ENCODE peak calls at places on chromosomes 6 and 20, in six cellular contexts. J is sigmoid colon, S is left ventricle myocardium inferior, L is IMR-90, D is osteocyte, U is cardiac fibroblast. R is an unnamed sample.

GRCh38 chr6:34792605-34793500 is 970 bp downstream of the BLTP3A start:
- DNase-seq in J (peak; percentile 67), D (no peak), S (no peak), U (peak; percentile 75), L (peak; percentile 55), R (no peak)

GRCh38 chr6:41286544-41287346 is at the start of gene TREM1:
- DNase-seq in D (no peak), L (peak; percentile 51), J (peak; percentile 68), U (peak; percentile 96), S (peak; percentile 52), R (no peak)

GRCh38 chr6:25942561-25943147 is 12.2 kb upstream of the SLC17A2 start:
- DNase-seq in L (peak; percentile 55), S (no peak), J (no peak), D (no peak), U (peak; percentile 73), R (no peak)

GRCh38 chr6:145893586-145893985 is 70.6 kb downstream of the SHPRH start:
- DNase-seq in L (no peak), U (no peak), J (no peak), D (no peak), S (no peak), R (no peak)

GRCh38 chr6:84779380-84779779 is 15.0 kb upstream of the TBX18 start:
- DNase-seq in D (no peak), L (no peak), J (no peak), U (no peak), S (no peak), R (no peak)

GRCh38 chr20:63178445-63178818 is 37.5 kb downstream of the YTHDF1 start:
- DNase-seq in L (no peak), U (no peak), D (no peak), J (no peak), S (no peak), R (no peak)

GRCh38 chr6:142940487-142940886 is 4.5 kb downstream of the HIVEP2 start:
- DNase-seq in D (no peak), S (no peak), U (peak; percentile 74), J (no peak), L (peak; percentile 73), R (no peak)

GRCh38 chr6:138500867-138501446 is 1.7 kb upstream of the NHSL1 start:
- DNase-seq in D (no peak), L (peak; percentile 14), U (no peak), S (no peak), J (no peak), R (no peak)

GRCh38 chr6:109406196-109406595 is 23.9 kb upstream of the CD164 start:
- DNase-seq in L (peak; percentile 63), U (peak; percentile 90), S (no peak), J (no peak), D (no peak), R (no peak)

GRCh38 chr6:166307082-166307980 is 861 bp downstream of the PRR18 start:
- DNase-seq in U (no peak), S (no peak), L (no peak), D (no peak), J (no peak), R (no peak)

GRCh38 chr6:108419474-108419873 is 124.6 kb downstream of the AFG1L start:
- DNase-seq in J (no peak), L (no peak), S (no peak), D (no peak), U (no peak), R (no peak)

GRCh38 chr6:91083226-91083625 is 496.4 kb upstream of the MAP3K7 start:
- DNase-seq in S (no peak), U (no peak), L (no peak), J (no peak), D (no peak), R (peak; percentile 49)

GRCh38 chr6:53347250-53347920 is 1.4 kb downstream of the ELOVL5 start:
- DNase-seq in J (no peak), L (peak; percentile 45), D (no peak), U (peak; percentile 29), S (no peak), R (no peak)

GRCh38 chr6:170245233-170245992 is 45.5 kb downstream of the DLL1 start:
- DNase-seq in J (no peak), L (no peak), D (no peak), U (no peak), S (no peak), R (no peak)

GRCh38 chr20:57595041-57596030 is 24.9 kb downstream of the ZBP1 start:
- DNase-seq in L (no peak), J (no peak), D (no peak), U (no peak), S (no peak), R (no peak)

GRCh38 chr20:59939879-59940128 is 301 bp downstream of the PPP1R3D start:
- DNase-seq in L (peak; percentile 4), U (no peak), J (peak; percentile 74), D (no peak), S (peak; percentile 52), R (no peak)

GRCh38 chr6:166683477-166683876 is 56.4 kb upstream of the RPS6KA2 start:
- DNase-seq in L (peak; percentile 39), J (no peak), S (no peak), U (peak; percentile 42), D (no peak), R (no peak)

GRCh38 chr20:24798930-24799705 is 150.0 kb upstream of the CST7 start:
- DNase-seq in U (no peak), S (no peak), D (no peak), L (no peak), J (no peak), R (peak; percentile 68)

GRCh38 chr20:25084616-25085187 is 2.8 kb upstream of the VSX1 start:
- DNase-seq in L (no peak), S (no peak), J (no peak), U (no peak), D (peak; percentile 76), R (no peak)

GRCh38 chr20:47622118-47622665 is 120.5 kb downstream of the NCOA3 start:
- DNase-seq in L (peak; percentile 9), S (no peak), J (no peak), D (no peak), U (peak; percentile 49), R (no peak)

GRCh38 chr20:41086402-41087324 is 50.7 kb upstream of the PLCG1 start:
- DNase-seq in D (no peak), S (no peak), U (no peak), J (no peak), L (no peak), R (no peak)

GRCh38 chr6:381742-382461 is 9.7 kb upstream of the IRF4 start:
- DNase-seq in U (no peak), L (no peak), D (peak; percentile 86), S (no peak), J (no peak), R (no peak)
- TF ChIP-seq CTCF in U (no peak), L (no peak), D (no peak), S (no peak), J (no peak), R (no peak)

GRCh38 chr6:161443868-161444267 is 170.0 kb upstream of the AGPAT4 start:
- DNase-seq in S (no peak), D (no peak), J (no peak), U (no peak), L (no peak), R (peak; percentile 49)

GRCh38 chr6:161444464-161444863 is 170.6 kb upstream of the AGPAT4 start:
- DNase-seq in J (no peak), D (no peak), L (peak; percentile 24), S (no peak), U (no peak), R (peak; percentile 63)

GRCh38 chr6:161444966-161445799 is 171.3 kb upstream of the AGPAT4 start:
- DNase-seq in S (no peak), J (no peak), D (no peak), U (no peak), L (peak; percentile 16), R (no peak)

GRCh38 chr6:161440299-161440698 is 166.4 kb upstream of the AGPAT4 start:
- DNase-seq in J (no peak), U (no peak), S (no peak), L (no peak), D (no peak), R (no peak)

GRCh38 chr6:161442381-161442858 is 168.6 kb upstream of the AGPAT4 start:
- DNase-seq in J (no peak), U (no peak), S (no peak), L (no peak), D (no peak), R (no peak)
- TF ChIP-seq CTCF in J (no peak), U (no peak), S (no peak), L (no peak), D (no peak), R (no peak)

DNA sequence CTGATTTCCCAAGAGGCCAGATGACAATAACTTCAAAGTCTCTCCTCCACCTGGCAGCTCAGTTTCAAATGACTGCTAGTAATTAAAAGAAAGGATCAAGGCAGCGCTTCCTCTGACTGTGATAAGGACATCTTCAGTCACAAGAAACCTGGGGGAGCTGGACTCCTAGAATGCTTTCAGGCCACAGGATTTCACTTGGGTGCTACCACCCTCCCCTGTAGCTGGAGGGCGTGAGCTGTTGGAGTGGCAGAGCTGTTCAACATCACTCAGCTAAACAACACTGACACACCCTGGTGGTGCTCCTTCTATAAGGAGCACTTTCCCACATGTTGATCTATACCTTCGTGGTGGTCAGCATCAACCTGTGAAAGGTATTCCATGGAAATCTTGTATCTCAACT is 2.2 kb upstream of the CNR1 start:
- DNase-seq in D (no peak), L (no peak), U (no peak), S (no peak), J (no peak), R (no peak)
- TF ChIP-seq CTCF in D (no peak), L (no peak), U (no peak), S (no peak), J (no peak), R (no peak)

GRCh38 chr20:55415567-55416142 is 589.7 kb downstream of the CBLN4 start:
- DNase-seq in L (no peak), D (no peak), U (peak; percentile 17), J (no peak), S (no peak), R (no peak)
- TF ChIP-seq CTCF in L (no peak), D (peak; percentile 20), U (peak; percentile 1), J (peak; percentile 44), S (peak; percentile 44), R (no peak)

DNA sequence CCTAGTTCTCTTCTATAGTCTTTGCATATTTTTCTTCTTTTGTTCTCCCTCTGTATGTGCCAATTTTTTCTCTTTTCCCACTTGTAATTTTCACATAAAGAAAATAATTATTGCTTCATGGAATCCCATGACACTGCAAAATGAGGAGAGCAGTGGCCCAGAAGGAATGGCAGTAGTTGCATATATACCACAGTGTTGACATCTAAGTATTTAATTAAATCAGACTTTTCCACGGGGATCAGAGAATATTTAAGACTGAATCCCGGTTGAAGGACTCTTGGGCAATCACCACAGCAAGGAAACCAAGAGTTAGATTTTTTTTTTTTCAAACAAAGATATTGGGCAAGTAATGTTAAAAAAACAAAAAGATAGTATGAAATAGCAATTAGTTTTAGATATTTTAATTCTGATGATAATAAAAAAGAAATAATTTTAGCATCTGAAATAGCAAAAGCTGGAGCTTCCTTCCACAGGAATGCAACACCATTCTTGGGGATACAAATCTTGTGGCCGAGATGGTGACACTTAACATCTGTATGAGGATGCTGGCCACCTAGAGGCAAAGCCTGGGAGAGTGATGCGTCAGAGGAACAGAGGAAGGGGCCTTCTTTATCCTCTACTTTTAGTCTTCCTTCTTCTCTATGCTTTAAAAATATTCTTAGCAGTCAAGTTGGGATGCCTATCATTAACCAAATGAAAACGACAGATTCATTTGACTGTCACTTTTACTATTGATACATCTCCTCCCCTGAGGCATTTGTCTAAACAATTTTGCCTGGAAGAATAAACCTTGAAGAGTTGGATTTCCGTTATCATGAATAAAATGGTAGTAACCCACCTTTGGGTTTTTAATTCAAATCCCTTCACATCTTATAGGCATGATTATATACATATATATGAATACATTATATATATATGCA is 356.2 kb downstream of the GJA1 start:
- DNase-seq in L (no peak), D (no peak), J (no peak), U (peak; percentile 39), S (no peak), R (no peak)
- TF ChIP-seq CTCF in L (no peak), D (no peak), J (no peak), U (peak; percentile 27), S (peak; percentile 14), R (peak; percentile 14)

R was measured in astrocyte of the cerebellum.